ENCODE peak calls at places on chromosomes 1 and 21, in six cellular contexts. B is transverse colon, R is A549, A is tibial nerve, M is SK-N-SH, F is ovary. L is an unnamed sample.

GRCh38 chr21:42746593-42747266 is 93.3 kb downstream of the PDE9A start:
- DNase-seq in F (no peak), A (no peak), B (peak), R (no peak), M (no peak), L (no peak)

GRCh38 chr1:205313681-205314308 is 7.8 kb downstream of the NUAK2 start:
- DNase-seq in R (no peak), M (no peak), F (peak), A (no peak), B (peak), L (no peak)

GRCh38 chr1:85240659-85241058 is 18.8 kb downstream of the C1orf52 start:
- DNase-seq in F (no peak), A (no peak), B (no peak), R (no peak), M (no peak), L (no peak)

GRCh38 chr1:174297351-174297750 is 138.0 kb downstream of the RABGAP1L start:
- DNase-seq in B (no peak), M (no peak), F (no peak), A (no peak), R (no peak), L (no peak)

GRCh38 chr1:14924455-14925325 is 228.9 kb upstream of the TMEM51 start:
- DNase-seq in M (peak), A (no peak), F (peak), B (peak), R (peak), L (no peak)

GRCh38 chr1:94862718-94863117 is 42.6 kb downstream of the SLC44A3 start:
- DNase-seq in F (no peak), B (no peak), M (no peak), R (no peak), A (no peak), L (no peak)

GRCh38 chr1:201912832-201913231 is 24.1 kb downstream of the SHISA4 start:
- DNase-seq in R (no peak), F (peak), A (peak), M (no peak), B (peak), L (no peak)

GRCh38 chr1:27011058-27011764 is 1.4 kb downstream of the TENT5B start:
- DNase-seq in R (peak), F (peak), M (no peak), B (peak), A (no peak), L (no peak)

GRCh38 chr21:37128069-37128468 is 55.0 kb downstream of the TTC3 start:
- DNase-seq in F (no peak), B (no peak), A (no peak), M (no peak), R (no peak), L (no peak)

GRCh38 chr21:45258476-45258875 is 29.2 kb downstream of the POFUT2 start:
- DNase-seq in M (peak), F (no peak), A (no peak), B (no peak), R (no peak), L (peak)

GRCh38 chr1:151309851-151310323 is 17.3 kb downstream of the PI4KB start:
- DNase-seq in R (no peak), M (peak), B (no peak), A (no peak), F (peak), L (no peak)

GRCh38 chr1:46941135-46941694 is at the start of gene CYP4A11:
- DNase-seq in R (no peak), A (no peak), F (no peak), B (no peak), M (no peak), L (no peak)

GRCh38 chr1:23902611-23903278 is 10.4 kb downstream of the CNR2 start:
- DNase-seq in M (peak), A (no peak), B (no peak), R (no peak), F (no peak), L (no peak)

GRCh38 chr1:84253891-84254290 is 47.6 kb upstream of the SAMD13 start:
- DNase-seq in M (no peak), F (no peak), R (peak), B (peak), A (no peak), L (peak)

GRCh38 chr1:119631433-119632102 is 16.5 kb downstream of the ZNF697 start:
- DNase-seq in M (peak), R (no peak), F (peak), A (peak), B (peak), L (peak)

GRCh38 chr1:26094677-26095383 is 16.8 kb upstream of the PDIK1L start:
- DNase-seq in F (peak), B (no peak), R (no peak), M (peak), A (no peak), L (no peak)

GRCh38 chr1:107748529-107748928 is 216.5 kb downstream of the VAV3 start:
- DNase-seq in A (no peak), M (peak), F (no peak), B (no peak), R (peak), L (peak)

GRCh38 chr1:33334081-33334552 is 13.2 kb upstream of the A3GALT2 start:
- DNase-seq in F (no peak), M (no peak), A (peak), B (peak), R (no peak), L (peak)
- TF ChIP-seq EP300 in F (no peak), M (no peak), A (no peak), B (no peak), R (no peak), L (peak)

DNA sequence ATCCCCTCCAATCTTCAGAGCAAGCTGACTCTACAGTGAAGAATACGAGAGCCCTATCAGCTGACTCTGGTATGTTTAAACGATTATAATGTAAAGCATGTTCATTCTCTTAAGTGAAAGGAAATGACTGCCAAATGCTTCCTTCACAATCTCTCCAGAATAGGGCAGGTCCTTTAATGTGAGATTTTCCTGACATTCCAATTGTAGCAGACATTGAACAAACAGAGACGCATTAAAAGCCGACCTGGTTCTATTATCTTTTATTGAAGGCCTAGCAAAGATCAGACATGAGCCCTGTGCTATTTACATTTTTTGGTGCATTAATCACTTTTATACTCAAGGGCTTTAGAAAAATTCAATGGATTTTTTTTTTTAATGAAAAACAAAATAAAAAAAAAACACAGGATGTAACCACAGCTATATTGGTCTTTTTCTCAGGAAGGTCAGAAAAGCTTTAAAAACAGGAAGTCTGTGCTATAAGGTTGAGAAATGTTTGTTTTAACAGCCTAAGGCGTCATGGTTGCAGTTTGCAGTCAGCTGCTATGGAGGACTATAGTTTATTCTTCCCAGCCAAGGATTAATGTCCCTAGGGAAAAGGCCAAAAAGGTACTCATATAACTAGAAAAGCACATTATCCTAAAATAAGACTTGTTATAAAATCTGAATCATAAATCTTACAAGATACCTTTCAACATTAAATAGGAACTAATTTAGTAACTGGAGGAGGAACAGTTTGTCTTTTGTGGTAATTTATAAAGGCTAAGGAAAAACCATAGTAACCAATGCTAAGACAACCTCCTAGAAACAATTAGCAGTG is 104.8 kb downstream of the RERE start:
- DNase-seq in M (no peak), A (no peak), F (no peak), B (no peak), R (peak), L (peak)
- TF ChIP-seq EP300 in M (no peak), A (no peak), F (no peak), B (no peak), R (peak), L (no peak)

GRCh38 chr1:184806296-184806721 is 51.7 kb upstream of the EDEM3 start:
- DNase-seq in M (no peak), F (no peak), R (no peak), B (no peak), A (no peak), L (no peak)
- TF ChIP-seq EP300 in M (no peak), F (no peak), R (no peak), B (no peak), A (no peak), L (no peak)

GRCh38 chr1:89720839-89721238 is 87.9 kb downstream of the LRRC8C start:
- DNase-seq in A (no peak), B (no peak), M (no peak), R (no peak), F (no peak), L (no peak)

GRCh38 chr1:89715677-89716076 is 82.8 kb downstream of the LRRC8C start:
- DNase-seq in R (no peak), A (no peak), F (no peak), M (peak), B (no peak), L (no peak)

GRCh38 chr1:89721351-89721750 is 88.4 kb downstream of the LRRC8C start:
- DNase-seq in R (no peak), F (no peak), A (no peak), B (no peak), M (no peak), L (no peak)

GRCh38 chr1:89723144-89723543 is 90.2 kb downstream of the LRRC8C start:
- DNase-seq in A (no peak), B (no peak), F (no peak), M (no peak), R (no peak), L (no peak)

DNA sequence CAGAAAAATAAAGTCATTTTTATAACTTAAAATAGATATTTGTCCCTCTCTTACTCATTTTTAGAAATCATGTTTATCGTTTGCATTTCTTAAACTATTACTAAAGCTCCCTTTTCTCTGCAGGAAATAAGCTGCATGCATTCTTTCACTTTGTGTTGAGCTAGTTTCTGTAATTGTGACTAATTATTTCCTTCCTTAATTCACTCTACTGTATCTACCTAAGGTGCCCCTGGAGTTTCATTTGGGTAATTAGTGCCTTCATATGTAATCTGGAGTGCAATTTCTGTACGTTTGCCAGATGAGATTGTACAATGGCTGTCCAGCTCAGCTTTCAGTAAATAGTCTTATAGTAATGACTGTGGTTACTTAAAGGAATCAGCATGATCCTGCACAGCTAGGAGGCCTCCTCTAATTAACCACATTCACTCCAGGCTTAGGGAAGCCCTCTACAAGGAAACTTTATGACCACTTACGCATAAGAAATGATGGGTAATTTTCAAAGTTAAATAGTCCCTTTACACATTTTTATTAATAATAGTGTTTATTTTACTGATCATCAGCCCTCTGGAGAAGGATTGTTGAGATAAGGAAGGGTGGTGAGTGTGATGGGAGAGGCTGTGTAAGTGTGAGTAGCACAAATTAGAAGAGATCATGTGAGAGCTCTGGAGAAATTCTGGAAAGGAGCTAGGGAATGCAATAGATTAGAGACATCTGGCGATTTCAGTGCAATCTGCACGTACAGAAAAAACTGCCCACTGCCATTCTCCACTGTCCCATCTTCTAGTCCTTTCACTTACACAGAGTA is 86.8 kb downstream of the LRRC8C start:
- DNase-seq in A (no peak), R (no peak), B (no peak), M (peak), F (no peak), L (no peak)
- TF ChIP-seq EP300 in A (no peak), R (no peak), B (no peak), M (peak), F (no peak), L (no peak)

DNA sequence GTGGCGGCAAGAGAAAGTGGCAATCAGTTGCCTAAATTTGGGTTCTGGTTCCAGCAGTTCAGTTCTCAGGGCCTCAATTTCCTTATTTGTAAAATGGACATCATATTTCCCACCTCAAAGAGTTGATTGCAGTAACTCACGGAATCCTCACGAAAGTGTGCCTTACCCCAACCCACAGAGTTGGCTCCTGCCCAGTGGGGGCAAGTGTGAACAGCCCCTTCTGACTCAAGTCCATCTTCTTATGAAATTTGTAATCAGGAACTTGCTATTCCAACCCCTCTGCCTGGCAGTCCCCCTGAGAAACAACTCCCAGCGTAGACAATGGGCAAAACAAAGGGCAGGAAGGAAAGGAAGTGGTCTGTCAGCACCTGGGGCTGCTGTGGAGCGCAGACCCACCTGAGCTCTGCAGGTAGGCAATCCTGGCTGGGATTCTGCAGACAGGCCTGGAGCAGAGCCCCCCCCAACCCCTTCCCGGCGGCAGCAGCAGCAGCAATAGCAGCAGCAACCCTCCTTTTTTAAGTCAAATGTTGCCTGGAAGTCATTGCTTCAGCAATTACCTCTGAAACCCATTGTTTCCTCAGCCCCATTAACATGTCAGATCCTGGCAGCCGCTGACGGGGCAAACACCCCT is 223.8 kb upstream of the POU3F1 start:
- DNase-seq in R (no peak), A (no peak), M (no peak), F (no peak), B (no peak), L (no peak)
- TF ChIP-seq EP300 in R (no peak), A (no peak), M (no peak), F (no peak), B (no peak), L (no peak)

L was measured in HepG2.